ENCODE peak calls at places on chromosomes 5 and 9, in eight cellular contexts. D is HFF-Myc; L is caudate nucleus; F is adipocyte; C is left ventricle myocardium inferior; Z is kidney; O is activated T-helper 1 cell treated with Interleukin-2 at 50 U/mL for 16 hours; U is stimulated activated CD4-positive, alpha-beta T cell treated with anti-CD3 and anti-CD28 coated beads, Interleukin-15, amount 100 ng/mL, for 24 hours. W is an unnamed sample.

GRCh38 chr5:68505917-68506860 is 290.6 kb downstream of the PIK3R1 start:
- DNase-seq in O (no peak), Z (no peak), F (peak; percentile 24), L (no peak), C (no peak), U (no peak), D (no peak), W (no peak)

GRCh38 chr9:130443840-130444492 is 795 bp upstream of the ASS1 start:
- DNase-seq in F (peak; percentile 33), C (no peak), D (no peak), O (no peak), L (no peak), U (no peak), Z (no peak), W (no peak)

GRCh38 chr9:1042466-1042865 is 7.7 kb upstream of the DMRT2 start:
- DNase-seq in D (no peak), C (no peak), U (peak; percentile 59), F (no peak), L (no peak), Z (no peak), O (no peak), W (peak; percentile 11)

GRCh38 chr5:157279605-157280239 is 13.8 kb downstream of the CYFIP2 start:
- DNase-seq in F (no peak), O (no peak), U (no peak), Z (no peak), L (no peak), C (no peak), D (no peak), W (no peak)

GRCh38 chr5:151906246-151906645 is 18.4 kb downstream of the GLRA1 start:
- DNase-seq in U (no peak), Z (no peak), O (no peak), D (no peak), C (no peak), F (no peak), L (no peak), W (no peak)

GRCh38 chr5:58582004-58582403 is 871 bp upstream of the RAB3C start:
- DNase-seq in L (no peak), Z (no peak), F (no peak), U (no peak), D (no peak), O (no peak), C (no peak), W (peak; percentile 65)

GRCh38 chr5:158498959-158499679 is 600.6 kb downstream of the EBF1 start:
- DNase-seq in Z (no peak), F (no peak), C (no peak), L (no peak), O (no peak), U (no peak), D (no peak), W (no peak)

GRCh38 chr5:103286622-103287021 is 28.1 kb downstream of the MACIR start:
- DNase-seq in D (no peak), Z (no peak), C (no peak), F (no peak), O (no peak), U (no peak), L (no peak), W (no peak)

GRCh38 chr9:16530669-16531461 is 339.6 kb downstream of the BNC2 start:
- DNase-seq in Z (no peak), F (no peak), C (no peak), O (no peak), D (no peak), L (no peak), U (no peak), W (no peak)

GRCh38 chr5:37833990-37834389 is 5.9 kb downstream of the GDNF start:
- DNase-seq in F (no peak), O (no peak), D (no peak), L (no peak), C (no peak), U (no peak), Z (no peak), W (no peak)

GRCh38 chr9:133682961-133683493 is 46.9 kb downstream of the DBH start:
- DNase-seq in U (no peak), C (peak; percentile 53), O (no peak), Z (peak; percentile 74), D (no peak), F (no peak), L (no peak), W (no peak)

GRCh38 chr5:174010365-174010764 is 21.4 kb downstream of the C5orf47 start:
- DNase-seq in D (no peak), U (no peak), F (no peak), C (no peak), O (no peak), Z (no peak), L (no peak), W (no peak)

W was measured in NCI-H345.